ENCODE peak calls at places on chromosomes 1 and 21, in four cellular contexts. One of them, this sample, is unnamed.

GRCh38 chr1:7218210-7218832 is 433.1 kb downstream of the CAMTA1 start:
- DNase-seq in osteocyte: no peak
- DNase-seq in activated CD8-positive, alpha-beta memory T cell treated with anti-CD3 and anti-CD28 coated beads for 24 hours: no peak
- DNase-seq in activated naive CD4-positive, alpha-beta T cell: no peak
- DNase-seq in this sample: peak; percentile 60

GRCh38 chr1:71964188-71964587 is 318.2 kb downstream of the NEGR1 start:
- DNase-seq in osteocyte: no peak
- DNase-seq in activated CD8-positive, alpha-beta memory T cell treated with anti-CD3 and anti-CD28 coated beads for 24 hours: no peak
- DNase-seq in activated naive CD4-positive, alpha-beta T cell: no peak
- DNase-seq in this sample: no peak

GRCh38 chr21:32626633-32627196 is 14.5 kb upstream of the CFAP298 start:
- DNase-seq in osteocyte: no peak
- DNase-seq in activated CD8-positive, alpha-beta memory T cell treated with anti-CD3 and anti-CD28 coated beads for 24 hours: no peak
- DNase-seq in activated naive CD4-positive, alpha-beta T cell: no peak
- DNase-seq in this sample: no peak

GRCh38 chr1:53334781-53335180 is 6.9 kb upstream of the LRP8 start:
- DNase-seq in osteocyte: peak; percentile 25
- DNase-seq in activated CD8-positive, alpha-beta memory T cell treated with anti-CD3 and anti-CD28 coated beads for 24 hours: peak; percentile 42
- DNase-seq in activated naive CD4-positive, alpha-beta T cell: no peak
- DNase-seq in this sample: no peak

GRCh38 chr1:181161170-181161870 is 72.8 kb downstream of the IER5 start:
- DNase-seq in osteocyte: no peak
- DNase-seq in activated CD8-positive, alpha-beta memory T cell treated with anti-CD3 and anti-CD28 coated beads for 24 hours: no peak
- DNase-seq in activated naive CD4-positive, alpha-beta T cell: no peak
- DNase-seq in this sample: no peak

GRCh38 chr1:161792740-161793139 is 26.6 kb downstream of the ATF6 start:
- DNase-seq in osteocyte: no peak
- DNase-seq in activated CD8-positive, alpha-beta memory T cell treated with anti-CD3 and anti-CD28 coated beads for 24 hours: no peak
- DNase-seq in activated naive CD4-positive, alpha-beta T cell: no peak
- DNase-seq in this sample: peak; percentile 58

GRCh38 chr1:201170533-201171062 is 16.3 kb upstream of the TMEM9 start:
- DNase-seq in osteocyte: peak; percentile 95
- DNase-seq in activated CD8-positive, alpha-beta memory T cell treated with anti-CD3 and anti-CD28 coated beads for 24 hours: peak; percentile 90
- DNase-seq in activated naive CD4-positive, alpha-beta T cell: peak; percentile 23
- DNase-seq in this sample: peak; percentile 97

GRCh38 chr1:61093525-61094137 is 11.3 kb downstream of the NFIA start:
- DNase-seq in osteocyte: no peak
- DNase-seq in activated CD8-positive, alpha-beta memory T cell treated with anti-CD3 and anti-CD28 coated beads for 24 hours: no peak
- DNase-seq in activated naive CD4-positive, alpha-beta T cell: no peak
- DNase-seq in this sample: no peak

GRCh38 chr1:84724128-84724860 is 34.0 kb upstream of the SSX2IP start:
- DNase-seq in osteocyte: no peak
- DNase-seq in activated CD8-positive, alpha-beta memory T cell treated with anti-CD3 and anti-CD28 coated beads for 24 hours: peak; percentile 75
- DNase-seq in activated naive CD4-positive, alpha-beta T cell: peak; percentile 9
- DNase-seq in this sample: peak; percentile 63

GRCh38 chr1:15584489-15585363 is at the start of gene AGMAT:
- DNase-seq in osteocyte: no peak
- DNase-seq in activated CD8-positive, alpha-beta memory T cell treated with anti-CD3 and anti-CD28 coated beads for 24 hours: peak; percentile 92
- DNase-seq in activated naive CD4-positive, alpha-beta T cell: peak; percentile 17
- DNase-seq in this sample: peak; percentile 46

GRCh38 chr1:214636436-214636835 is 33.4 kb downstream of the CENPF start:
- DNase-seq in osteocyte: no peak
- DNase-seq in activated CD8-positive, alpha-beta memory T cell treated with anti-CD3 and anti-CD28 coated beads for 24 hours: no peak
- DNase-seq in activated naive CD4-positive, alpha-beta T cell: no peak
- DNase-seq in this sample: no peak

GRCh38 chr1:68218485-68218884 is 13.8 kb downstream of the WLS start:
- DNase-seq in osteocyte: no peak
- DNase-seq in activated CD8-positive, alpha-beta memory T cell treated with anti-CD3 and anti-CD28 coated beads for 24 hours: no peak
- DNase-seq in activated naive CD4-positive, alpha-beta T cell: no peak
- DNase-seq in this sample: no peak

GRCh38 chr1:203196371-203196770 is 9.9 kb upstream of the CHI3L1 start:
- DNase-seq in osteocyte: no peak
- DNase-seq in activated CD8-positive, alpha-beta memory T cell treated with anti-CD3 and anti-CD28 coated beads for 24 hours: no peak
- DNase-seq in activated naive CD4-positive, alpha-beta T cell: no peak
- DNase-seq in this sample: no peak